ENCODE peak calls at places on chromosomes 11 and 22, in five cellular contexts. I, G, O, P and F are unnamed samples.

GRCh38 chr11:77072851-77073327 is 6.1 kb downstream of the CAPN5 start:
- DNase-seq in I (no peak), G (no peak), O (no peak), P (no peak), F (no peak)

GRCh38 chr11:26993965-26994446 is at the start of gene FIBIN:
- DNase-seq in I (no peak), G (peak; percentile 34), O (peak; percentile 76), P (peak; percentile 57), F (peak; percentile 44)

GRCh38 chr22:19466126-19466716 is 12.8 kb downstream of the UFD1 start:
- DNase-seq in I (no peak), G (no peak), O (no peak), P (no peak), F (no peak)

GRCh38 chr22:19291218-19291579 is 320 bp downstream of the CLTCL1 start:
- DNase-seq in I (peak; percentile 20), G (peak; percentile 14), O (no peak), P (peak; percentile 50), F (peak; percentile 47)

GRCh38 chr11:121964591-121964990 is 151.4 kb downstream of the BLID start:
- DNase-seq in I (no peak), G (no peak), O (peak; percentile 48), P (no peak), F (peak; percentile 26)

GRCh38 chr22:30890689-30891442 is 77.7 kb downstream of the MORC2 start:
- DNase-seq in I (peak; percentile 34), G (peak; percentile 22), O (peak; percentile 10), P (peak; percentile 71), F (peak; percentile 15)

GRCh38 chr22:36327922-36328551 is 59.7 kb downstream of the MYH9 start:
- DNase-seq in I (no peak), G (no peak), O (peak; percentile 79), P (no peak), F (no peak)

GRCh38 chr11:215581-216037 is 8.1 kb downstream of the RIC8A start:
- DNase-seq in I (no peak), G (no peak), O (no peak), P (no peak), F (no peak)

GRCh38 chr11:57457643-57458023 is 2.7 kb upstream of the RTN4RL2 start:
- DNase-seq in I (no peak), G (no peak), O (no peak), P (no peak), F (no peak)

GRCh38 chr11:15072551-15073143 is 746 bp upstream of the CALCB start:
- DNase-seq in I (no peak), G (no peak), O (no peak), P (no peak), F (no peak)

GRCh38 chr11:129315781-129316579 is 59.7 kb upstream of the BARX2 start:
- DNase-seq in I (peak; percentile 75), G (peak; percentile 62), O (no peak), P (peak; percentile 62), F (no peak)

GRCh38 chr11:48013269-48013901 is 33.0 kb downstream of the PTPRJ start:
- DNase-seq in I (peak; percentile 56), G (no peak), O (peak; percentile 45), P (no peak), F (no peak)

GRCh38 chr11:11995601-11996000 is 12.8 kb downstream of the DKK3 start:
- DNase-seq in I (no peak), G (no peak), O (no peak), P (no peak), F (no peak)

GRCh38 chr11:11996321-11997174 is 11.9 kb downstream of the DKK3 start:
- DNase-seq in I (no peak), G (peak; percentile 36), O (no peak), P (no peak), F (no peak)

GRCh38 chr11:12001152-12001551 is 7.3 kb downstream of the DKK3 start:
- DNase-seq in I (no peak), G (no peak), O (no peak), P (no peak), F (no peak)

GRCh38 chr11:11993814-11994213 is 14.6 kb downstream of the DKK3 start:
- DNase-seq in I (peak; percentile 63), G (peak; percentile 86), O (peak; percentile 87), P (no peak), F (peak; percentile 36)

GRCh38 chr11:11998091-11998781 is 10.2 kb downstream of the DKK3 start:
- DNase-seq in I (no peak), G (peak; percentile 86), O (peak; percentile 96), P (no peak), F (no peak)
- H3K4me3 ChIP-seq in I (peak overlapping the region; percentile 56), G (peak overlapping the region; percentile 24), O (no peak overlapping the region), P (no peak overlapping the region), F (no peak overlapping the region)

DNA sequence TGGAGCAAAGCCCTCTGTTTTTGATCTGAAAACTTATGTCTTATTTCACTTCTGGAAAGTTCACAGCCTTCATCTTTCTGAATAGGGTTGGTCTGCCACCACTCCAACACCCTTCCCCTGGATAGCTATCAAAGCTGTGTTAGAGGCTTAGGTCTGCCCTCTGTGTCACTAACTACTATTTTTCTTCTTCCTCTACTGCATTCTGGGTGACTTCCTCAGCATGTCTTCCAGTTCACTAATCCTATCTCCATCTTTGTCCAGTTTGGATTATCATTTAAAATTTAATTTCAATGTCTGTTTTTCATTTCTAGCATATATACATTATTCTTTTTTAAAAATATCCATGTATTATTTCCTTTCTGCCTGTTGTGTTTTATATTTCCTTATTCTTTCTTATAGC is 84.6 kb downstream of the ZNRF3 start:
- DNase-seq in I (no peak), G (no peak), O (no peak), P (no peak), F (no peak)
- TF ChIP-seq EZH2 in I (no peak), G (no peak), O (no peak), P (no peak), F (no peak)

DNA sequence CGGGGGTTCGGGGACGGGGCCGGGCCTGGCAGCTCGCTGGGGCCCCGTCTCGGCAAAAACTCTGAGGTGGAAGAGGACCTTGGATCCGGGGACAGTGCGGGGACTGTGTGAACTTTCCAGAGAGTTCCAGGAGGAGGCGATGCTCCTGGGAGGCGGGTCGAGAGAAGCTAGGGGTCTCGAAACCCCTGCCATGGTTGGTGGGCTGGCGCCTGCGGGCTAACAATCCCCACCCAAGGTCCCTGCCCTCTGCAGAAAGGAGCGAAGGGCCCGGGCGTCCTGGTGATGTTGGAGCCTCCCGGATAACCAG is 4.7 kb upstream of the GRK2 start:
- DNase-seq in I (no peak), G (no peak), O (no peak), P (no peak), F (no peak)
- TF ChIP-seq CTCF in I (no peak), G (peak; percentile 28), O (no peak), P (peak; percentile 14), F (peak; percentile 50)

DNA sequence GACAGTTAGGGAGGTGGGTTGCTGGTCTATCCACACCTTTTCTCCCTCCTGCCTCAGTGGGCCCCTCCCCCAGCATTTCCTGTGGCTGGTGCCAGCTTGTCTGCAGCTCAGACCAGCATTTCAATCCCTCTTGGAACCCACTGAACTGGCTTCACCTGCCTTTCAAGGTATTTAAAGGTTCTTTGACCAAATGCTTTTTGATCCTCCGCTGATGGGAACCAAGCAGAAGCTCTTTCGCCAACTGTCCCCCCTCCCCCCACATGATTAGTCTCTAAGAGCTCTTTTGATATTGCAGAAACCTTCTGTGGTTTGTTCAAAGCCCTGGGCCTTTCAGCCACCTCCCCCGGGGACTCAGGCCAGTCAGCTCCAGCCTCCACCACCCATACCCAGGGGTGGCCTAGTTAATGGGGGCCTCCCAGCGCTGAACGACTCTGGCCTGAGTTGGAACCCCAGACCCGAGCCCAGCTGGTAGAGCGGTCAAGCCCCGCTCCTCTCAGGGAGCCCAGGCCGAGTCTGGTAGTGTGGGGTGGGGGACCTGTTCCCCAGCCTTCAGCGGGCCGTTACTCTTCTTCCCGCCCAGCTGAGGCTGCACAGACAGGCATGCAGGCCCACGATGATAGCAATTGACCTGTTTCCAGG is 6.0 kb upstream of the SYT7 start:
- DNase-seq in I (no peak), G (no peak), O (no peak), P (peak; percentile 60), F (no peak)
- H3K4me3 ChIP-seq in I (peak overlapping the region; percentile 55), G (no peak overlapping the region), O (no peak overlapping the region), P (peak overlapping the region; percentile 68), F (peak overlapping the region; percentile 46)